ENCODE peak calls at places on chromosomes 2 and 18, in seven cellular contexts. B is endodermal cell, W is left ventricle myocardium inferior, E is neural progenitor cell, O is HFFc6, V is lower leg skin, S is epithelial cell of esophagus. L is an unnamed sample.

GRCh38 chr2:39094717-39095363 is 26.0 kb downstream of the SOS1 start:
- DNase-seq in B (no peak), W (no peak), E (no peak), O (no peak), V (no peak), S (no peak), L (no peak)

GRCh38 chr2:119873350-119874013 is 113.8 kb downstream of the PTPN4 start:
- DNase-seq in B (no peak), W (no peak), E (no peak), O (no peak), V (no peak), S (no peak), L (no peak)

GRCh38 chr2:50613161-50613560 is 418.8 kb downstream of the NRXN1 start:
- DNase-seq in B (no peak), W (no peak), E (no peak), O (no peak), V (no peak), S (peak), L (peak)

GRCh38 chr18:9608298-9608697 is 6.1 kb downstream of the PPP4R1 start:
- DNase-seq in B (no peak), W (no peak), E (no peak), O (no peak), V (no peak), S (no peak), L (no peak)

GRCh38 chr2:132416080-132416911 is at the start of gene GPR39:
- DNase-seq in B (peak), W (peak), E (peak), O (peak), V (peak), S (peak), L (peak)

GRCh38 chr2:120596191-120596781 is 139.4 kb upstream of the GLI2 start:
- DNase-seq in B (no peak), W (peak), E (no peak), O (no peak), V (no peak), S (no peak), L (no peak)

GRCh38 chr2:182866095-182866460 is 359 bp downstream of the FRZB start:
- DNase-seq in B (peak), W (no peak), E (peak), O (no peak), V (no peak), S (no peak), L (no peak)

GRCh38 chr2:73451263-73451972 is 65.8 kb downstream of the ALMS1 start:
- DNase-seq in B (no peak), W (no peak), E (no peak), O (no peak), V (no peak), S (no peak), L (no peak)

GRCh38 chr2:18473241-18473841 is 87.1 kb downstream of the RDH14 start:
- DNase-seq in B (no peak), W (peak), E (no peak), O (peak), V (no peak), S (peak), L (peak)

GRCh38 chr2:164621761-164622105 is 451 bp upstream of the GRB14 start:
- DNase-seq in B (peak), W (no peak), E (no peak), O (no peak), V (no peak), S (no peak), L (peak)

GRCh38 chr2:120659275-120659952 is 76.3 kb upstream of the GLI2 start:
- DNase-seq in B (peak), W (no peak), E (no peak), O (no peak), V (no peak), S (no peak), L (no peak)

GRCh38 chr18:13909541-13909940 is 5.8 kb downstream of the MC2R start:
- DNase-seq in B (no peak), W (no peak), E (no peak), O (no peak), V (no peak), S (no peak), L (no peak)

GRCh38 chr18:32958746-32959145 is 185.9 kb upstream of the KLHL14 start:
- DNase-seq in B (no peak), W (no peak), E (no peak), O (no peak), V (no peak), S (no peak), L (no peak)

GRCh38 chr18:32956591-32957310 is 183.9 kb upstream of the KLHL14 start:
- DNase-seq in B (no peak), W (no peak), E (peak), O (no peak), V (no peak), S (peak), L (peak)
- TF ChIP-seq CTCF in B (peak), W (no peak), E (peak), O (no peak), V (no peak), S (no peak), L (peak)

GRCh38 chr2:171174075-171174474 is 13.4 kb upstream of the TLK1 start:
- DNase-seq in B (no peak), W (no peak), E (no peak), O (no peak), V (no peak), S (peak), L (no peak)
- TF ChIP-seq CTCF in B (no peak), W (no peak), E (no peak), O (no peak), V (no peak), S (no peak), L (no peak)

GRCh38 chr2:210895132-210895531 is 338.7 kb downstream of the CPS1 start:
- DNase-seq in B (peak), W (no peak), E (peak), O (no peak), V (no peak), S (no peak), L (no peak)
- TF ChIP-seq CTCF in B (peak), W (no peak), E (peak), O (no peak), V (no peak), S (no peak), L (no peak)

DNA sequence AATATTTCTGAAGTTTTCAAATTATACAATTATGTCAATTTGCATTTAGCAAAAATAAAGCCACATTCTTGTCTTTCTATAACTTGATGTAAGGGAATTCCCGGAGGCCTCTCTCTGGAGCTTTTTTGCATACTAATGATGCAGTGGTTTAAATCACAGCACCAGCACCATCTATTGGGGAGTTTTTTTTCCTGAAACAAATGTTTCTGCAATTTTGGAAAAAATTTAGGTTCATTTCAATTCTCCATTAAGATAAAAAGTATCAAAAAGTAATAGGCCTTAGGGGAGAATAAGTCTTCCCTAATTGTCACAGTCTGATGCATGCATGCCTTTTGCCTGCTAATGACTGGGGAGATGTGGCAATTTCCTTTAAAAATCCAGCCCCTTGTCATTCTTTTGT is 13.5 kb downstream of the CBLN2 start:
- DNase-seq in B (no peak), W (no peak), E (peak), O (no peak), V (no peak), S (peak), L (peak)
- TF ChIP-seq CTCF in B (peak), W (no peak), E (peak), O (no peak), V (no peak), S (no peak), L (peak)

GRCh38 chr18:12046046-12046750 is 47.4 kb upstream of the ANKRD62 start:
- DNase-seq in B (no peak), W (no peak), E (no peak), O (no peak), V (peak), S (no peak), L (no peak)
- TF ChIP-seq CTCF in B (no peak), W (no peak), E (no peak), O (no peak), V (no peak), S (no peak), L (no peak)

GRCh38 chr2:106596844-106597243 is 109.7 kb downstream of the CD8B2 start:
- DNase-seq in B (peak), W (no peak), E (peak), O (no peak), V (no peak), S (peak), L (no peak)
- TF ChIP-seq CTCF in B (peak), W (peak), E (peak), O (peak), V (no peak), S (peak), L (peak)

DNA sequence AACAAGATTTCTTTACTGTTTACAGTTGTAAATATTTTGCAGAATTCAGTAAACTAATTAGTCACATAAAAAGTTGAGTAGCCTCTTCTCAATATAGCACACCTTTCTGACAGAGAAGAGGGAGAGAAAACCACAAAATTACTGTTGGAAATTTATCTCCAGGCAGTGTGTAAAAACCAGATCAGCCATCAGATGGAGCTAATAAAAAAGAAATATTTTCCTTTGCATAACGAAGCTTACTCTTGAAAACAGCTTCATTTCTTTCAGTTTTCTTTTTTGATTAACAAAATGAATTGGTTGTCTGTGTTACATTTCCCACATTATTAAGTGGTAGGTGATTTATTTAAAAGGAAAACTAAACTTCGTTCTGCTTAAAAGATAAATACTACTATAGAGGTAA is 259.3 kb upstream of the KCNJ3 start:
- DNase-seq in B (no peak), W (no peak), E (no peak), O (no peak), V (no peak), S (no peak), L (no peak)
- TF ChIP-seq CTCF in B (peak), W (peak), E (peak), O (peak), V (no peak), S (peak), L (peak)